ENCODE peak calls at places on chromosomes 16 and 17, in ten cellular contexts. U, C, J, T, X, V, N, H, B and D are unnamed samples.

GRCh38 chr16:82864332-82865040 is 237.7 kb downstream of the CDH13 start:
- DNase-seq in U (no peak), C (no peak), J (no peak), T (no peak), X (no peak), V (no peak), N (no peak), H (peak; percentile 39), B (no peak), D (no peak)

GRCh38 chr17:2427215-2427614 is 26.4 kb upstream of the MNT start:
- DNase-seq in U (no peak), C (no peak), J (no peak), T (no peak), X (no peak), V (no peak), N (no peak), H (no peak), B (no peak), D (no peak)

GRCh38 chr16:82091225-82091624 is 56.2 kb downstream of the HSD17B2 start:
- DNase-seq in U (no peak), C (peak; percentile 23), J (no peak), T (no peak), X (no peak), V (no peak), N (no peak), H (no peak), B (no peak), D (no peak)

GRCh38 chr17:81539961-81540675 is 11.9 kb downstream of the FSCN2 start:
- DNase-seq in U (peak; percentile 8), C (no peak), J (no peak), T (no peak), X (peak; percentile 18), V (no peak), N (no peak), H (no peak), B (peak; percentile 25), D (no peak)

GRCh38 chr17:75697651-75698291 is 23.5 kb upstream of the ITGB4 start:
- DNase-seq in U (no peak), C (no peak), J (no peak), T (peak; percentile 75), X (peak; percentile 65), V (no peak), N (no peak), H (peak; percentile 57), B (no peak), D (no peak)

GRCh38 chr16:27928542-27928941 is 135.0 kb downstream of the GSG1L start:
- DNase-seq in U (no peak), C (no peak), J (no peak), T (no peak), X (no peak), V (no peak), N (no peak), H (no peak), B (no peak), D (no peak)

GRCh38 chr17:40070895-40071719 is 8.3 kb downstream of the THRA start:
- DNase-seq in U (peak; percentile 68), C (no peak), J (no peak), T (no peak), X (peak; percentile 85), V (no peak), N (peak; percentile 85), H (peak; percentile 94), B (peak; percentile 82), D (peak; percentile 90)

GRCh38 chr17:2899911-2900310 is 103.7 kb downstream of the RAP1GAP2 start:
- DNase-seq in U (no peak), C (no peak), J (no peak), T (no peak), X (peak; percentile 87), V (no peak), N (no peak), H (peak; percentile 60), B (no peak), D (no peak)

GRCh38 chr17:17752822-17753448 is 71.7 kb downstream of the RAI1 start:
- DNase-seq in U (no peak), C (no peak), J (no peak), T (no peak), X (no peak), V (no peak), N (no peak), H (no peak), B (no peak), D (no peak)

GRCh38 chr16:67845291-67846062 is 1.3 kb upstream of the NUTF2 start:
- DNase-seq in U (no peak), C (no peak), J (no peak), T (no peak), X (no peak), V (no peak), N (no peak), H (peak; percentile 24), B (no peak), D (no peak)
- H3K4me3 ChIP-seq in U (peak overlapping the region; percentile 100), C (peak overlapping the region; percentile 98), J (peak overlapping the region; percentile 94), T (peak overlapping the region; percentile 91), X (no peak overlapping the region), V (peak overlapping the region; percentile 96), N (peak overlapping the region; percentile 98), H (peak overlapping the region; percentile 76), B (peak overlapping the region; percentile 98), D (peak overlapping the region; percentile 99)

DNA sequence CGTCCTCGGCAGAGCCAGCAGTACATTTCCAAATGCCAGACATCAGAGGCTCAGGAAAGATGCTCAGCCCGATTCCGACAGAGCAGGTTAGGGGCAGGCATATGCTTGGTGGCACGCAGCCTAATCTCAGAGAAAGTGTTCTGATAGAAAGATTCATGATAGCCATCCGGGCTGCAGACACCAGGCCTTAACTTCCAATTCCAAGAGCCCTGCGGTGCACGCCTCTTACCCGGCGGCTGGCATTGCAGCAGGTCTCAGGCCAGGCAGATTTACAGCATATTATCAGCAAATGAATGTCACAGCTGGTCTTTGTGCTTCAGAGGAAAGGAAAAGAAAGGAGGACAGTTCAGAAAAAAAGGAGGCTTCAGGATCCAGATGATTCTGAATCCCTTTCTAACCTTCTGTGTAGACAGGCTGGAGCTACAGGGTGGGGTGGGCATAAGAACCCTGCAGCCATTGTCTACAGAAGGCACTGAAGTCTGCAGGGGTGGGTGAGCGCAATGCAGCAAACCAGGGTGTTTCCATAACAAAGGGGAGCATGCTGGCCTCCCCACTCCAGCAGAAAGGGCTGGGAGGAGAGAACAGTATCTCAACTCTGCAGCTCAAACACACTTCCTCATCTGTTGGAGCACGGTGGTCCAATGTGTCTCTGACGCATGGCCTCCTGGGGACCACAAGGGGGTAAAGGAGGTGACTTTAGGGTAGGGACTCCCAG is 277.4 kb upstream of the XYLT1 start:
- DNase-seq in U (no peak), C (no peak), J (no peak), T (no peak), X (no peak), V (no peak), N (no peak), H (no peak), B (no peak), D (no peak)
- TF ChIP-seq CTCF in U (no peak), C (no peak), J (no peak), T (no peak), X (no peak), V (no peak), N (no peak), H (no peak), B (no peak), D (no peak)

DNA sequence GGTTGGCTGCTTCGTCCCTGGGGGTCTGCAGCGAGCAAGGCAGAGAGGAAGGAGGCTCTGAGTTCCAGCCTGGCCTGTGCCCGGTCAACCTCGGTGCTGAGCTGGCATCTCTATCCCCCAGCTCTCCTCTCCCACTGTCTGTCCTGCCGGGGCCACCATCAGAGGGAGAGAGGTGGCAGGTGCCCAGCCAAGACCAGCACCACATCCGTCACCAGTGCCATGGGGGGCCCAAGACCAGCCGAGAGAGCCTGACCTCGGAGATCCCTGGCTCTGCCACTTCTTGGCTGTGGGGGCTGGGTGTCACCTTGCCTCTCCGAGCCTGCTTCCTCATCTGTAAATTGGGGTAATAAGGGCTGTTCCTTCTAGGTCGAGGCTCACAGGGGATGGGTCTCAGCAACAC is 560 bp upstream of the P2RX1 start:
- DNase-seq in U (no peak), C (no peak), J (peak; percentile 40), T (no peak), X (no peak), V (no peak), N (no peak), H (peak; percentile 35), B (no peak), D (no peak)
- H3K4me1 ChIP-seq in U (peaks cover 51% of the 10 kb centered on the region), C (no peaks in the 10 kb centered on the region), J (no peaks in the 10 kb centered on the region), T (no peaks in the 10 kb centered on the region), X (no peaks in the 10 kb centered on the region), V (peaks cover 8% of the 10 kb centered on the region), N (peaks cover 9% of the 10 kb centered on the region), H (peaks cover 18% of the 10 kb centered on the region), B (peaks cover 22% of the 10 kb centered on the region), D (peaks cover 32% of the 10 kb centered on the region)

GRCh38 chr17:57724038-57724728 is 20.9 kb downstream of the CCDC182 start:
- DNase-seq in U (no peak), C (no peak), J (no peak), T (no peak), X (no peak), V (no peak), N (no peak), H (no peak), B (no peak), D (no peak)
- H3K4me3 ChIP-seq in U (no peak overlapping the region), C (no peak overlapping the region), J (no peak overlapping the region), T (no peak overlapping the region), X (no peak overlapping the region), V (no peak overlapping the region), N (no peak overlapping the region), H (no peak overlapping the region), B (no peak overlapping the region), D (no peak overlapping the region)

GRCh38 chr16:84922351-84923135 is 88.8 kb downstream of the ZDHHC7 start:
- DNase-seq in U (peak; percentile 85), C (no peak), J (no peak), T (no peak), X (peak; percentile 18), V (no peak), N (no peak), H (peak; percentile 49), B (peak; percentile 88), D (peak; percentile 64)
- TF ChIP-seq CTCF in U (no peak), C (no peak), J (no peak), T (no peak), X (no peak), V (no peak), N (no peak), H (no peak), B (no peak), D (no peak)

DNA sequence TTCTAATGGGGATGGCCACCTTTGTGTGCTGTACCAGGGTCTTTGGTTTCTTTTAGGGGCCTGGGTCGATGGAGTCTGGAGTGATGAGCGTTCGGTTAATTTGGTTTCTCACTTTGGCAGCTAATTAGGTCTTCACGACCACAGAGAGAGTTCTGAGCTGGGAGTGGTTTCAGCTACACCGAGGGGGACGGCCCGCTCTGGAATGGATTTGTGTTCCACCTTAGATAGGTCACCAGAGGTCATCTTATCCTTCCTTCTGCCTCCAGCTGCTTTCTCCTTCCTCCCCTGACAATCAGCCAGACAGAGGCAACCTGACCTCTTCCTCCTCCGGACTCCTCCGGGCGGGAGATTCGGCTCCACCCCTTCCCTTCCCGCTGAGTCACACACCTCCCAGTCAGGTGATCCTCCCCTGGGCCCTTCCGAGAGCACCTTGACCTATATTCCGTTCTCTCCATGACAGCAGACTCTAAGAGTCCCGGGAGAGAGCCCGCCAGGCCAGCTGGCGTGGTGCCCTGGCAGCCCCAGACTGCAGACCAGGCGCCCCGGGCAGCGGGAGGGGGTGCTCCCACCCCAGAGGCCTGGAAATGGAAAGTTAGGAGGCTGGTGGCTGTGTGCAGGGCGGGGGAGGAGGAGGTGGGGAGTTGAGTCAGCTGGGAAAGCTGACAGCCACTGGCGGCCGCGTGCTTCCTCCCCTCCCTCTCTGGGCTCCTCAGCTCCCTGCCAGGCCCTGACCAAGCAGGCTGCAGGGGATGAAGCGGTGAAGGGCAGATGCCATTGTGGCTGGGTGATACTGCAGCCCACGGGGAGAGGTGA is 44.7 kb downstream of the CHD9 start:
- DNase-seq in U (peak; percentile 94), C (peak; percentile 92), J (peak; percentile 67), T (peak; percentile 96), X (peak; percentile 98), V (peak; percentile 78), N (peak; percentile 94), H (peak; percentile 95), B (peak; percentile 98), D (peak; percentile 96)
- H3K4me1 ChIP-seq in U (peaks cover 82% of the 10 kb centered on the region), C (peaks cover 17% of the 10 kb centered on the region), J (no peaks in the 10 kb centered on the region), T (peaks cover 22% of the 10 kb centered on the region), X (peaks cover 12% of the 10 kb centered on the region), V (peaks cover 33% of the 10 kb centered on the region), N (peaks cover 17% of the 10 kb centered on the region), H (peaks cover 24% of the 10 kb centered on the region), B (peaks cover 41% of the 10 kb centered on the region), D (peaks cover 74% of the 10 kb centered on the region)